ENCODE peak calls at places on chromosomes 13 and 19, in four cellular contexts. E is K562, G is A549, D is GM12878. B is an unnamed sample.

GRCh38 chr13:106532111-106532929 is 3.1 kb downstream of the EFNB2 start:
- DNase-seq in E (no peak), G (no peak), D (no peak), B (peak)

GRCh38 chr19:18322318-18322758 is 538 bp downstream of the LSM4 start:
- DNase-seq in E (peak), G (peak), D (no peak), B (peak)

GRCh38 chr19:16920816-16921529 is 32.2 kb downstream of the F2RL3 start:
- DNase-seq in E (peak), G (no peak), D (no peak), B (peak)

GRCh38 chr13:51246411-51247298 is 24.5 kb downstream of the FAM124A start:
- DNase-seq in E (no peak), G (no peak), D (no peak), B (no peak)

GRCh38 chr13:20860844-20861243 is 41.7 kb downstream of the XPO4 start:
- DNase-seq in E (no peak), G (no peak), D (no peak), B (no peak)

GRCh38 chr19:55266840-55267239 is 8.0 kb upstream of the PPP6R1 start:
- DNase-seq in E (no peak), G (no peak), D (no peak), B (no peak)

GRCh38 chr13:74151859-74152258 is 17.7 kb upstream of the KLF12 start:
- DNase-seq in E (no peak), G (no peak), D (no peak), B (no peak)

GRCh38 chr13:86446311-86446710 is 647.1 kb upstream of the SLITRK6 start:
- DNase-seq in E (no peak), G (peak), D (no peak), B (peak)

GRCh38 chr19:28169168-28169862 is 1043.6 kb downstream of the UQCRFS1 start:
- DNase-seq in E (no peak), G (no peak), D (no peak), B (no peak)

DNA sequence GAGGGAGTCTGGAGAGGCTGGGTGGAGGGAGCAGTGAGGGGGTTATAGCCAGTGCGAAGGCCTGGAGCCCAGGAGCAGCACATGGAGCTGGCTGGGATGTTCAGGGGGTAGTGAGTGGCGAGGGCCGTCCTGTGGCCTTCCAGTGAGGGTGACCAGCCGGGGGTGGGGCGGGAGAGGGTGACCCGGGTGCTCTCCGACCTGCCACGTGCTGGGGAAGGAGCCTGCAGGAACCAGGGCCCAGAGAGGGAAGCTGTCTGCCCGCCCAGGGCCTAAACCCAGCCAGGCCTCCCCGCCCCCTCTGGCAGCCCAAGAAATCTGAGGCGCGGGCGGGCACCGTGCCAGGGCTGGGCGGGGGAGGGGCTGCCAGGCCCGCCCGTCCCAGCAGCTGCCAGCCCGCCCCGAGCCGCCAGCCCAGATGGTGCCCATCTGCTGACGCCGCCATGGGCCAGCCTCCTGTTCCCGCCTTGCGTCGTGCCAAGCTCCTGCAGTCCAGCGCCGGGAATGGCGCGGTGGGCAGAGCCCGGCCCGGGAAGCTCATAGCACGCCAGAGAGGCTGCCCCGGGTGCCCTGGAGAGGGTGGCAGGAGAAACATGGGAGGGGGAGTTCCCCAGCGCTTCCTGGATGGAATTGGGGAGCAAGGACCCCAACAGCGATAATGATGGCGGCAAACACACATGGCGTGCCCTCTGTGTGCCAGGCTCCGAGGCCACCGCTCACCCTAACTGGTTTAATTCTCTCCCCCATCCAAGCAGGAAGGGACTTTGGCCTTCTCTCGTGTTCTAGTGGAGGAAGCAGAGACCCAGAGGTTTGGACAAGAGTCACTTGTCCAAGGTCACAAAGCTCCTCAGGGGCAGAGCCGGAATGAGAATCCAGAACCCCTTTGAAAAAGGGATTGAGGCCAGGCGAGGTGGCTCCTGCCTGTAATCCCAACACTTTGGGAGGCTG is 21.5 kb downstream of the NFIC start:
- DNase-seq in E (no peak), G (peak), D (no peak), B (peak)
- TF ChIP-seq ELK1 in E (no peak), G (no peak), D (no peak), B (no peak)

DNA sequence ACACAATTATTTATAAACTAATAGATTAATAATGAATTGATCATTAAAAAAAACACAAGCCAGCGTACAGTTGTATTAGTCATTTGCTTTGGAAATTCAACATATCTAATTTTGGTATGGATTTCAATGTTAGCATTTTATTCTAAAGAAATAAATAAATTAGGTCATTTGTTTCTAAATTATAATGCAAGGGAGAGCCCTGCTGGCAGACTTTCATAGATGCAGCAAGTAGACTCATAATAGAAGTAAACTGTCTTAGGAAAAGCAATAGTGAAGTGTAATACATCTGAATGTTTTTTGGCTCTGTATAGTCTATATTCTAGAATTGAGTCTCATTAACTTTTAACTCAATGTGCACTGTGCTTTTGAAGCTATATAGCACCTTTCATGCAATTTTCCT is 982.4 kb upstream of the MIR17HG start:
- DNase-seq in E (no peak), G (no peak), D (no peak), B (no peak)
- TF ChIP-seq SMC3 in E (no peak), G (no peak), D (no peak), B (no peak)

DNA sequence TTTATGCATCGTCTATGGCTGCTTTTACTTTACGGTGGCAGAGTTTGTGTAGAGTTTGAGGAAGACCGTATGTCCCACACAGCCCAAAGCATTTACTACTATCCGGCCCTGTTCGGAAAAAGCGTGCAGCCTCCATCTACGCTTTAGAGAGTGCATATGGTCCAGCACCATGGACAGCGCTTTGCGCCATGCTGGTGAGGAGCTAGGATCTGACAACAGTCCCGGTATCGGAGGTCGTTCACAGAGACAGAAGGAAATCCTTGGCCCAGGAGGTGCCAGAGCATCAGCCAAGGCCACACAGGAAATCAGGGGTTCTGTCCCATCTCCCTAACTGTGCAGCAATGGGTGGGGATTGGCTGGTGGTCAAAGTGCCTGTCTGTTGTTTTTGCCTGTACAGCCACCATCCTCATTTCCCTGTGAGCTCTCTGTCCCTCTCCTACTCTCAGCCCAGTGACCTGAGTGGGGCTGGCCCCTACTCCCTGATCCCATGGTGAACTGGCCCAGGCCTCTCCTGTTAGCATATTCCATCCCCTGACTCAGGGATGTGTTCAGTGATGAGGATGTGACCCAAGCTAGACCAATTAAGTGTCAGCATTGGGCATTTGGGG is 16.2 kb upstream of the PRODH2 start:
- DNase-seq in E (peak), G (peak), D (no peak), B (peak)
- TF ChIP-seq ELK1 in E (no peak), G (no peak), D (no peak), B (no peak)

GRCh38 chr19:49423278-49423984 is at the start of gene PTH2:
- DNase-seq in E (no peak), G (no peak), D (no peak), B (no peak)

GRCh38 chr19:49421039-49421877 is 2.0 kb downstream of the PTH2 start:
- DNase-seq in E (peak), G (no peak), D (no peak), B (peak)

GRCh38 chr19:49421878-49422202 is 1.4 kb downstream of the PTH2 start:
- DNase-seq in E (no peak), G (no peak), D (no peak), B (no peak)

GRCh38 chr19:49423985-49424303 is 703 bp upstream of the PTH2 start:
- DNase-seq in E (no peak), G (no peak), D (no peak), B (no peak)

DNA sequence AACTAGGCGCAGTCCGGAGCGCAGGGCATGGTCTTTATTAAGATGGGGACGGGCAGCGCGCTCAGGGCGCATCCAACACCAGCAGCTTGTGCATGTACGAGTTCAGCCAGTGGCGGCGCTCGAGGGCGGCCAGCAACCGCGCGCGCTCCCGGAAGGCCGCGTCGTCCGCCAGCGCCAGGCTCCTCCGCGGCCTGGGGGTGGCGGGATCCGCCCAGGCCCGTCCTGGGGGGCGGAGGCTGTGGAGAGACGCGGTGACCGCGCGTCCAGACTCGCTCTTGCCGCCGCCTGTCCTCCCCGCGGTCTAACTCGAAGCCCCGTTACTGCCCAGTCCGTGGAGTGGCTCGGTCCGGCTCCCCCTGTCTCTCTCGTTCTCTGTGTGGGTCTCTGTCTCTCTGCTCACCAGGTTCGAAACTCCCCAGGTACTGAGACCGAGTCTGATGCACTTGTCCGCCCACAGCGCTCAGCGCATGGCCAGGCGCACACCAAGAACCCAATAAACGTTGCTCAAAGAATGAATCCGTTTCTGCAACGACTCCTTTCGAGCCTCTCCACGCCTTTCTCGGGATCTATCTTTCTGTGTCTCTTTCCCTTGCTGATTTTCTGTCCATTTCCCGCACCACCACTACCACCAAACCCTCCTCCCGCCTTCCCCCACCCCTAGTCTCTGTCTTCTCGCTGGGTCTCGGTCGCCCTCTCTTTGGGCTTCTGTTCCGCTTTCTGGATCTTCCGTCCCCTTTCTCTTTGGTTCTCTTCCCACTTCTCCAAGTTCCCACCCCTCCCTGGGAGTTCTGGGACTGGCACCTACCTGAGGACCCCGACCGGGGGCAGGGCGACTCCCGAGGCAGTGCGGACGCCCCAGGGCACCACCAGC is 599 bp downstream of the PTH2 start:
- DNase-seq in E (peak), G (peak), D (no peak), B (peak)
- TF ChIP-seq SMC3 in E (no peak), G (no peak), D (no peak), B (no peak)

GRCh38 chr13:59774511-59774911 is 389.2 kb downstream of the DIAPH3 start:
- DNase-seq in E (no peak), G (peak), D (no peak), B (peak)
- TF ChIP-seq ELK1 in E (no peak), G (no peak), D (no peak), B (no peak)

GRCh38 chr13:101695870-101696516 is 243.5 kb downstream of the ITGBL1 start:
- DNase-seq in E (no peak), G (no peak), D (no peak), B (no peak)

GRCh38 chr13:101690871-101691270 is 238.4 kb downstream of the ITGBL1 start:
- DNase-seq in E (no peak), G (no peak), D (no peak), B (no peak)

GRCh38 chr13:101691326-101691725 is 238.9 kb downstream of the ITGBL1 start:
- DNase-seq in E (no peak), G (no peak), D (no peak), B (no peak)
- TF ChIP-seq SMC3 in E (no peak), G (no peak), D (no peak), B (no peak)

GRCh38 chr19:495047-495439 is 1.2 kb upstream of the MADCAM1 start:
- DNase-seq in E (no peak), G (no peak), D (no peak), B (no peak)

GRCh38 chr19:497861-498590 is 1.7 kb downstream of the MADCAM1 start:
- DNase-seq in E (no peak), G (peak), D (no peak), B (no peak)

GRCh38 chr19:497476-497860 is 1.2 kb downstream of the MADCAM1 start:
- DNase-seq in E (no peak), G (no peak), D (no peak), B (no peak)

GRCh38 chr19:495440-496332 is 600 bp upstream of the MADCAM1 start:
- DNase-seq in E (peak), G (peak), D (no peak), B (peak)

DNA sequence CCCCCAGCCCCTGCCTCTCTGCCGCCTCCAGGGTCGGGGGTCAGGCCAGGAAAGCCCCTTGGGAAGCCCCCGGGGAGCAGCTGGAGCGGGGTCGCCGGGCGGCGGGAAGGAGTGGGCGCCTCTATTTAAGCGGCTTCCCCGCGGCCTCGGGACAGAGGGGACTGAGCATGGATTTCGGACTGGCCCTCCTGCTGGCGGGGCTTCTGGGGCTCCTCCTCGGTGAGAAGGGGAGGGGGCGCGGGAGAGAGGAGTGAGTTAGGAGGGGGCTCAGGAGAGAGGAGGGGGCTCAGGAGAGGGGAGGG is at the start of gene MADCAM1:
- DNase-seq in E (no peak), G (no peak), D (no peak), B (no peak)
- TF ChIP-seq ELK1 in E (no peak), G (no peak), D (no peak), B (no peak)

DNA sequence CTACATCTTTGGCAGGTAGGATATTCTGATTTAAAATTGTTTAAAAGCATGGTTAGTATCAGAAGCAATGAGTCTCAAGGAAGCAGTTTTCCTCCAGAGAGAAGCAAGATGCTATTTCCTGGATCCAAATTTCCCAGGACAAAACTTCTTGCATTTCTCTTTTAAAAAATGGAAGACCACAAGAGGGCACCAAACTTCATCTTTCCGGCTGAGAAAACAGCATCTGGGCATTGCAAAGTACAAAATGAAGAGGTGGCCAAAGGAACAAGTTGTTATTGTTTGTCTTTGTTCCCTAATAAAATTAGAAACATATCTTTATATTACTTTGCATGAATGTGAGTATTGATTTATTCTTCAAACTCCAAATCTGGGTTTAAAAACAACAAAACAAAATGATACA is 60.0 kb upstream of the LRCH1 start:
- DNase-seq in E (peak), G (peak), D (no peak), B (peak)
- TF ChIP-seq SMC3 in E (no peak), G (peak), D (peak), B (peak)

B was measured in IMR-90.